ENCODE peak calls at places on chromosome 6, in four cellular contexts. M, H, V and K are unnamed samples.

GRCh38 chr6:15266423-15266996 is 20.6 kb downstream of the JARID2 start:
- DNase-seq in M (peak), H (no peak), V (no peak), K (no peak)

GRCh38 chr6:156543431-156543830 is 233.7 kb upstream of the ARID1B start:
- DNase-seq in M (no peak), H (no peak), V (no peak), K (no peak)

GRCh38 chr6:142913036-142913510 is 31.9 kb downstream of the HIVEP2 start:
- DNase-seq in M (no peak), H (no peak), V (no peak), K (no peak)

GRCh38 chr6:41730531-41731436 is 4.6 kb downstream of the TFEB start:
- DNase-seq in M (peak), H (no peak), V (no peak), K (no peak)

GRCh38 chr6:163726037-163726695 is 311.6 kb downstream of the QKI start:
- DNase-seq in M (no peak), H (no peak), V (no peak), K (no peak)

GRCh38 chr6:16238057-16238657 is at the start of gene GMPR:
- DNase-seq in M (peak), H (peak), V (peak), K (peak)

GRCh38 chr6:42251911-42252637 is 34.4 kb upstream of the MRPS10 start:
- DNase-seq in M (peak), H (no peak), V (peak), K (no peak)

GRCh38 chr6:170208171-170208601 is 82.7 kb downstream of the DLL1 start:
- DNase-seq in M (no peak), H (no peak), V (no peak), K (no peak)

GRCh38 chr6:83511901-83512681 is at the start of gene PRSS35:
- DNase-seq in M (peak), H (no peak), V (peak), K (peak)

GRCh38 chr6:125792172-125792571 is 1.4 kb downstream of the NCOA7 start:
- DNase-seq in M (no peak), H (no peak), V (no peak), K (no peak)

GRCh38 chr6:43074847-43075741 is 1.0 kb upstream of the PTK7 start:
- DNase-seq in M (peak), H (no peak), V (peak), K (no peak)

GRCh38 chr6:170269873-170270541 is 20.9 kb downstream of the DLL1 start:
- DNase-seq in M (no peak), H (no peak), V (no peak), K (no peak)

GRCh38 chr6:111662794-111663231 is 57.1 kb upstream of the TRAF3IP2 start:
- DNase-seq in M (no peak), H (no peak), V (no peak), K (no peak)

GRCh38 chr6:114403858-114404257 is 61.0 kb upstream of the HS3ST5 start:
- DNase-seq in M (no peak), H (no peak), V (no peak), K (no peak)

GRCh38 chr6:38638941-38639497 is 710 bp downstream of the BTBD9 start:
- DNase-seq in M (no peak), H (peak), V (peak), K (peak)

GRCh38 chr6:11224252-11224965 is 8.1 kb downstream of the NEDD9 start:
- DNase-seq in M (no peak), H (peak), V (no peak), K (no peak)

GRCh38 chr6:135211306-135211702 is 30.2 kb downstream of the MYB start:
- DNase-seq in M (no peak), H (no peak), V (no peak), K (no peak)

GRCh38 chr6:90953405-90954161 is 366.7 kb upstream of the MAP3K7 start:
- DNase-seq in M (no peak), H (no peak), V (no peak), K (no peak)

GRCh38 chr6:53910834-53911233 is 116.0 kb downstream of the LRRC1 start:
- DNase-seq in M (no peak), H (no peak), V (no peak), K (peak)

GRCh38 chr6:1461207-1461606 is 71.8 kb downstream of the FOXF2 start:
- DNase-seq in M (no peak), H (no peak), V (no peak), K (no peak)

GRCh38 chr6:170043881-170044790 is 246.7 kb downstream of the DLL1 start:
- DNase-seq in M (peak), H (no peak), V (no peak), K (no peak)

GRCh38 chr6:136959471-136959891 is 37.4 kb downstream of the SLC35D3 start:
- DNase-seq in M (no peak), H (no peak), V (peak), K (no peak)

GRCh38 chr6:90285611-90286381 is 10.8 kb downstream of the BACH2 start:
- DNase-seq in M (peak), H (peak), V (peak), K (peak)

GRCh38 chr6:35357671-35358070 is 15.3 kb downstream of the PPARD start:
- DNase-seq in M (no peak), H (no peak), V (no peak), K (no peak)

GRCh38 chr6:110125361-110125760 is 54.1 kb downstream of the WASF1 start:
- DNase-seq in M (no peak), H (no peak), V (no peak), K (no peak)

GRCh38 chr6:13484827-13485226 is 2.6 kb downstream of the GFOD1 start:
- DNase-seq in M (no peak), H (no peak), V (no peak), K (no peak)
- H3K27ac ChIP-seq in M (peak), H (no peak), V (no peak), K (peak)

GRCh38 chr6:26554669-26555504 is 16.7 kb downstream of the HMGN4 start:
- DNase-seq in M (no peak), H (peak), V (peak), K (peak)
- H3K27ac ChIP-seq in M (peak), H (no peak), V (peak), K (peak)

GRCh38 chr6:130385059-130385695 is 19.4 kb downstream of the TMEM200A start:
- DNase-seq in M (no peak), H (no peak), V (peak), K (no peak)

GRCh38 chr6:130394238-130394637 is 28.4 kb downstream of the TMEM200A start:
- DNase-seq in M (no peak), H (no peak), V (no peak), K (peak)

GRCh38 chr6:130390890-130391289 is 25.1 kb downstream of the TMEM200A start:
- DNase-seq in M (no peak), H (no peak), V (no peak), K (no peak)

GRCh38 chr6:130393306-130393705 is 27.5 kb downstream of the TMEM200A start:
- DNase-seq in M (no peak), H (no peak), V (no peak), K (no peak)

DNA sequence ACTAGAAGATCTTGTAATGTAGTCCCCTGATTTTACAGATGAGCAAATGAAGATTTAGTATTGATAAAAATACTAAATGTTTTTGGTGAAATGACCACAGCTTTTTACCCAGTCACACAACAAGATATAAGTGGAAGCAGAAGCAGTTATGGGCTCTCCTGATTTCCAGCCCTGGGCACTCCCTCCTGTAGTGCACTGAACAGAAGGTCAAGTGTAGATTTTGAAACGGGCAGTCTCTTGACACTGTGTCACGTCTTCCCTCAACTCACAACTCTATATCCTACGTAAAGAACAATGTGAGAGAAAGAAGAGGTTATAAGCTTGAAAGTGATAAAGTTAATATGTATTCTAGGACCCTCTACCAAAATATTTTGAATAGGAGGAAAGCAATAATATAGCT is 23.3 kb downstream of the TMEM200A start:
- DNase-seq in M (no peak), H (no peak), V (no peak), K (no peak)
- H3K27ac ChIP-seq in M (no peak), H (no peak), V (no peak), K (no peak)

DNA sequence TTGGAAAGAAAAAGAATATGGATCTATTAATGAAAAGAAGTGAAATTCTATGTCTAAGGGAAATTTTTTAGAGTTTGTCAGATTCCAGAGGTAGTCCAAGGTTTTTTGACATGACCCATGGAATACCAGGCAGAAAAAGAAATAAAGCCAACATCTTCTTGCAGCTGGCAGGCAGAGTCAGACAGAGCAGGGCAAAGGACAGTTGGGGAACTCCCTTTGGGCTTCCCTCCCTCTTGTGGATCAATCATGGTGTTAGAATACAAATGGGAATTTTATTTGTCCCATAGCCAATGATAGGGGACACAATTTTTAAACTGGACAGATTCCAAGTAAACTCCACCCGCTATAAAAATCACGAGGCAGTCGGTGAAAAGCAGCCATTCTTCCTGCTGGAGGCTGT is 92.1 kb upstream of the TAB2 start:
- DNase-seq in M (no peak), H (no peak), V (no peak), K (no peak)
- H3K27ac ChIP-seq in M (no peak), H (no peak), V (no peak), K (no peak)